ENCODE peak calls at places on chromosomes 1 and 21, in nine cellular contexts. Z is Peyer's patch; E is activated T-cell treated with anti-CD3 and anti-CD28 coated beads, Interleukin-2, amount 50 U/mL, for 1 hour; W is Kasumi-1; Q is neuronal stem cell; O is Right ventricle myocardium superior; X is activated CD4-positive, alpha-beta memory T cell treated with anti-CD3 and anti-CD28 coated beads for 36 hours; F is brain microvascular endothelial cell; J is EL. B is an unnamed sample.

GRCh38 chr1:232766224-232766890 is 38.9 kb upstream of the MAP10 start:
- DNase-seq in X (no peak), O (no peak), J (no peak), W (no peak), Z (no peak), Q (no peak), E (no peak), F (no peak), B (no peak)

GRCh38 chr1:203807211-203807610 is 11.8 kb downstream of the ZBED6 start:
- DNase-seq in F (peak; percentile 76), E (no peak), Q (no peak), X (no peak), O (no peak), Z (no peak), J (peak; percentile 89), W (no peak), B (no peak)

GRCh38 chr1:96808186-96808585 is 86.6 kb downstream of the PTBP2 start:
- DNase-seq in F (no peak), O (no peak), Z (no peak), J (no peak), E (no peak), X (no peak), Q (no peak), W (peak; percentile 15), B (no peak)

GRCh38 chr21:39386194-39386593 is 37.3 kb upstream of the HMGN1 start:
- DNase-seq in J (no peak), E (no peak), X (peak; percentile 30), W (no peak), O (peak; percentile 53), F (no peak), Z (no peak), Q (no peak), B (no peak)

GRCh38 chr1:63821650-63822049 is 47.8 kb downstream of the ROR1 start:
- DNase-seq in W (no peak), J (peak; percentile 28), X (no peak), Z (no peak), F (no peak), E (no peak), O (no peak), Q (no peak), B (no peak)

GRCh38 chr1:239432255-239432654 is 45.9 kb downstream of the CHRM3 start:
- DNase-seq in Z (no peak), F (no peak), O (no peak), J (no peak), Q (no peak), E (no peak), X (no peak), W (no peak), B (no peak)

GRCh38 chr21:18449586-18449985 is 46.0 kb upstream of the TMPRSS15 start:
- DNase-seq in Z (no peak), X (no peak), O (no peak), J (no peak), E (no peak), W (no peak), Q (no peak), F (no peak), B (no peak)

GRCh38 chr1:67838180-67838912 is 5.1 kb upstream of the GNG12 start:
- DNase-seq in J (peak; percentile 39), E (no peak), W (no peak), Q (no peak), O (no peak), F (no peak), Z (no peak), X (no peak), B (no peak)

GRCh38 chr1:32464716-32465540 is at the start of gene ZBTB8B:
- DNase-seq in X (peak; percentile 53), J (peak; percentile 76), Q (peak; percentile 93), F (peak; percentile 37), W (no peak), E (peak; percentile 47), O (peak; percentile 76), Z (peak; percentile 64), B (peak; percentile 92)

GRCh38 chr1:226690460-226690982 is 48.6 kb downstream of the ITPKB start:
- DNase-seq in W (no peak), E (peak; percentile 62), X (peak; percentile 87), F (no peak), O (no peak), Z (no peak), J (no peak), Q (no peak), B (no peak)

GRCh38 chr1:60145746-60146145 is 72.2 kb upstream of the C1orf87 start:
- DNase-seq in Q (no peak), W (no peak), O (no peak), J (no peak), F (no peak), E (no peak), X (no peak), Z (no peak), B (no peak)

GRCh38 chr1:192878249-192878648 is 69.4 kb downstream of the RGS2 start:
- DNase-seq in W (no peak), X (no peak), Z (no peak), E (no peak), Q (no peak), J (no peak), F (peak; percentile 16), O (peak; percentile 42), B (no peak)

GRCh38 chr1:46368781-46369180 is 25.3 kb upstream of the FAAH start:
- DNase-seq in W (no peak), E (no peak), O (no peak), J (no peak), Z (no peak), X (no peak), Q (no peak), F (no peak), B (no peak)

GRCh38 chr1:61931587-61932279 is 189.5 kb downstream of the PATJ start:
- DNase-seq in O (no peak), E (no peak), F (no peak), Z (no peak), J (no peak), Q (no peak), W (no peak), X (no peak), B (no peak)

GRCh38 chr1:223700942-223701637 is 11.2 kb upstream of the CAPN2 start:
- DNase-seq in Z (peak; percentile 66), X (peak; percentile 52), O (no peak), J (peak; percentile 98), E (no peak), Q (no peak), W (no peak), F (peak; percentile 96), B (no peak)

GRCh38 chr1:74422379-74423155 is 89.8 kb downstream of the LRRC53 start:
- DNase-seq in O (no peak), X (no peak), E (no peak), W (no peak), Z (no peak), J (no peak), Q (no peak), F (no peak), B (no peak)

GRCh38 chr1:53681647-53682368 is 57.2 kb downstream of the GLIS1 start:
- DNase-seq in W (peak; percentile 96), F (no peak), Q (peak; percentile 51), X (peak; percentile 54), J (no peak), Z (peak; percentile 71), O (peak; percentile 59), E (peak; percentile 48), B (no peak)

GRCh38 chr1:100302756-100303155 is 36.7 kb downstream of the RTCA start:
- DNase-seq in F (no peak), Z (no peak), W (no peak), E (no peak), J (no peak), Q (no peak), X (no peak), O (no peak), B (no peak)

GRCh38 chr1:47423872-47424271 is 7.8 kb downstream of the FOXE3 start:
- DNase-seq in O (no peak), J (no peak), Q (no peak), Z (no peak), X (no peak), F (no peak), W (no peak), E (no peak), B (no peak)

GRCh38 chr1:1554550-1554925 is 14.1 kb upstream of the TMEM240 start:
- DNase-seq in Z (no peak), O (no peak), J (no peak), E (no peak), W (no peak), Q (no peak), F (no peak), X (no peak), B (no peak)

GRCh38 chr1:206979379-206980043 is 9.3 kb upstream of the FCAMR start:
- DNase-seq in W (peak; percentile 33), X (no peak), F (peak; percentile 5), Q (no peak), E (no peak), O (no peak), Z (no peak), J (peak; percentile 15), B (no peak)

GRCh38 chr1:59765036-59765730 is 49.6 kb upstream of the HOOK1 start:
- DNase-seq in Q (no peak), X (no peak), F (no peak), J (no peak), O (no peak), W (no peak), E (no peak), Z (no peak), B (no peak)

GRCh38 chr1:22163578-22163977 is 20.7 kb upstream of the WNT4 start:
- DNase-seq in Q (no peak), W (no peak), O (no peak), E (no peak), J (no peak), Z (no peak), X (no peak), F (no peak), B (no peak)

GRCh38 chr1:230972855-230973271 is 5.8 kb downstream of the TTC13 start:
- DNase-seq in Q (no peak), O (no peak), X (peak; percentile 84), Z (no peak), W (peak; percentile 75), F (peak; percentile 5), E (peak; percentile 58), J (peak; percentile 65), B (no peak)

GRCh38 chr1:223664106-223664505 is 1.4 kb downstream of the CAPN8 start:
- DNase-seq in F (no peak), J (no peak), Q (no peak), W (no peak), X (no peak), E (no peak), O (no peak), Z (no peak), B (no peak)

GRCh38 chr1:114821978-114822377 is 32.7 kb upstream of the SYCP1 start:
- DNase-seq in Z (no peak), J (no peak), E (no peak), O (no peak), W (no peak), Q (no peak), X (no peak), F (no peak), B (no peak)

GRCh38 chr1:93675931-93676330 is 5.7 kb downstream of the BCAR3 start:
- DNase-seq in O (no peak), J (no peak), E (no peak), Q (no peak), W (no peak), F (no peak), X (no peak), Z (no peak), B (no peak)

GRCh38 chr1:68811806-68812205 is 314.9 kb upstream of the DEPDC1 start:
- DNase-seq in X (no peak), O (no peak), E (no peak), Z (no peak), Q (no peak), J (no peak), W (no peak), F (no peak), B (no peak)